ENCODE peak calls at places on chromosomes 13 and 19, in six cellular contexts. B is neuronal stem cell, J is A549, F is activated T-cell treated with anti-CD3 and anti-CD28 coated beads for 1 hour, W is NAMALWA, L is cardiac muscle cell. S is an unnamed sample.

GRCh38 chr19:40088299-40089047 is 2.3 kb downstream of the ZNF780A start:
- DNase-seq in B (no peak), J (no peak), F (no peak), W (no peak), L (no peak), S (no peak)

GRCh38 chr13:44903596-44903995 is 85.7 kb downstream of the NUFIP1 start:
- DNase-seq in B (no peak), J (no peak), F (no peak), W (no peak), L (peak), S (no peak)

GRCh38 chr13:32914686-32915085 is 101.5 kb upstream of the KL start:
- DNase-seq in B (no peak), J (no peak), F (no peak), W (no peak), L (no peak), S (no peak)

GRCh38 chr19:49107625-49108459 is 6.3 kb upstream of the LIN7B start:
- DNase-seq in B (no peak), J (no peak), F (no peak), W (no peak), L (no peak), S (no peak)

GRCh38 chr13:85091835-85092234 is 707.4 kb downstream of the SLITRK6 start:
- DNase-seq in B (no peak), J (no peak), F (no peak), W (no peak), L (no peak), S (no peak)

GRCh38 chr13:33787051-33787591 is 30.8 kb upstream of the RFC3 start:
- DNase-seq in B (no peak), J (no peak), F (no peak), W (peak), L (no peak), S (peak)

GRCh38 chr19:48393196-48393558 is 291 bp upstream of the GRIN2D start:
- DNase-seq in B (no peak), J (peak), F (no peak), W (no peak), L (no peak), S (no peak)

GRCh38 chr13:50081106-50081898 is 66.1 kb downstream of the KCNRG start:
- DNase-seq in B (no peak), J (peak), F (peak), W (no peak), L (peak), S (peak)

GRCh38 chr13:94267581-94267980 is 211.9 kb downstream of the DCT start:
- DNase-seq in B (no peak), J (no peak), F (no peak), W (no peak), L (no peak), S (no peak)

GRCh38 chr13:32857689-32858088 is 158.5 kb upstream of the KL start:
- DNase-seq in B (no peak), J (no peak), F (no peak), W (no peak), L (no peak), S (no peak)

GRCh38 chr13:102517959-102518358 is 78.8 kb upstream of the TPP2 start:
- DNase-seq in B (no peak), J (no peak), F (no peak), W (no peak), L (no peak), S (no peak)

GRCh38 chr19:4733755-4734345 is 10.2 kb upstream of the DPP9 start:
- DNase-seq in B (no peak), J (no peak), F (no peak), W (no peak), L (no peak), S (no peak)

GRCh38 chr19:44653977-44654784 is 10.5 kb downstream of the PVR start:
- DNase-seq in B (peak), J (peak), F (peak), W (peak), L (peak), S (peak)

GRCh38 chr13:23671367-23671766 is 101.2 kb downstream of the TNFRSF19 start:
- DNase-seq in B (no peak), J (no peak), F (no peak), W (no peak), L (no peak), S (no peak)

GRCh38 chr19:57807541-57807940 is 7.2 kb downstream of the ZNF552 start:
- DNase-seq in B (no peak), J (no peak), F (no peak), W (no peak), L (peak), S (no peak)

GRCh38 chr19:6056801-6057650 is 53.3 kb downstream of the RFX2 start:
- DNase-seq in B (no peak), J (peak), F (no peak), W (no peak), L (peak), S (no peak)

GRCh38 chr19:33562636-33563035 is 41.0 kb upstream of the PEPD start:
- DNase-seq in B (no peak), J (no peak), F (no peak), W (no peak), L (no peak), S (no peak)

GRCh38 chr13:33213797-33214196 is 71.8 kb downstream of the STARD13 start:
- DNase-seq in B (no peak), J (no peak), F (no peak), W (no peak), L (peak), S (no peak)

GRCh38 chr19:28044477-28044876 is 1168.5 kb downstream of the UQCRFS1 start:
- DNase-seq in B (no peak), J (no peak), F (no peak), W (no peak), L (no peak), S (no peak)

GRCh38 chr13:34671136-34671535 is 270.9 kb upstream of the NBEA start:
- DNase-seq in B (no peak), J (no peak), F (no peak), W (no peak), L (no peak), S (no peak)

GRCh38 chr13:43227721-43228120 is 204.3 kb downstream of the DNAJC15 start:
- DNase-seq in B (no peak), J (no peak), F (no peak), W (no peak), L (peak), S (no peak)

GRCh38 chr19:35562336-35562735 is 1.1 kb downstream of the ATP4A start:
- DNase-seq in B (no peak), J (no peak), F (no peak), W (no peak), L (no peak), S (no peak)

GRCh38 chr13:44573790-44574465 is 2.2 kb downstream of the TSC22D1 start:
- DNase-seq in B (no peak), J (peak), F (no peak), W (peak), L (peak), S (no peak)

GRCh38 chr19:32550666-32551065 is 30.3 kb upstream of the PDCD5 start:
- DNase-seq in B (no peak), J (no peak), F (no peak), W (no peak), L (no peak), S (no peak)

GRCh38 chr19:51253088-51253806 is 2.4 kb downstream of the SIGLECL1 start:
- DNase-seq in B (no peak), J (no peak), F (no peak), W (no peak), L (no peak), S (no peak)

S was measured in GM06990.